ENCODE peak calls at places on chromosomes 4 and X, in four cellular contexts. C is stimulated activated naive B cell treated with anti-CD40 and anti-IgM and Interleukin-4, amounts not matched to agents 10 μg/mL and 1 μg/mL and 100 μg/mL, for 72 hours; W is PC-3; E is hepatocyte. P is an unnamed sample.

GRCh38 chr4:175435437-175435836 is 376.6 kb downstream of the GPM6A start:
- DNase-seq in E (no peak), C (no peak), W (no peak), P (no peak)

GRCh38 chrX:132532097-132532496 is 43.3 kb upstream of the MBNL3 start:
- DNase-seq in E (no peak), C (no peak), W (no peak), P (no peak)

GRCh38 chrX:50071507-50071906 is 129.3 kb downstream of the AKAP4 start:
- DNase-seq in E (no peak), C (no peak), W (no peak), P (no peak)

GRCh38 chr4:10063544-10064300 is 42.4 kb upstream of the SLC2A9 start:
- DNase-seq in C (no peak), E (peak), W (peak), P (no peak)

GRCh38 chr4:78704981-78705757 is 71.0 kb upstream of the BMP2K start:
- DNase-seq in C (no peak), W (no peak), E (peak), P (no peak)

GRCh38 chr4:25424539-25425228 is 47.6 kb downstream of the ANAPC4 start:
- DNase-seq in W (no peak), E (no peak), C (no peak), P (no peak)

GRCh38 chr4:6362896-6363295 is 93.2 kb downstream of the WFS1 start:
- DNase-seq in E (peak), C (no peak), W (peak), P (peak)

GRCh38 chr4:25861422-25861926 is 1.3 kb downstream of the SEL1L3 start:
- DNase-seq in W (peak), C (no peak), E (no peak), P (no peak)

GRCh38 chrX:68693481-68694410 is 46.3 kb downstream of the STARD8 start:
- DNase-seq in E (peak), W (peak), C (no peak), P (peak)

GRCh38 chr4:106671711-106672110 is 303.1 kb upstream of the GIMD1 start:
- DNase-seq in C (no peak), W (peak), E (no peak), P (no peak)

GRCh38 chr4:82891728-82892466 is 944 bp upstream of the SEC31A start:
- DNase-seq in W (no peak), C (no peak), E (peak), P (no peak)

GRCh38 chr4:4519296-4519898 is 22.5 kb downstream of the STX18 start:
- DNase-seq in E (no peak), C (no peak), W (peak), P (no peak)

GRCh38 chrX:136192839-136193414 is 45.6 kb downstream of the FHL1 start:
- DNase-seq in E (no peak), C (no peak), W (peak), P (no peak)

P was measured in GM20000.